ENCODE peak calls at places on chromosomes 12 and 14, in five cellular contexts. Y is psoas muscle; I is Panc1; P is CD8-positive, alpha-beta memory T cell; N is IMR-90. V is an unnamed sample. For H3K9me3, the result is how much of the 10 kb centered on the place peaks cover.

GRCh38 chr12:31250179-31250578 is 75.8 kb downstream of the SINHCAF start:
- DNase-seq in Y (no peak), N (no peak), I (no peak), P (no peak), V (no peak)

GRCh38 chr14:54778618-54779017 is 124.0 kb downstream of the GCH1 start:
- DNase-seq in Y (no peak), I (no peak), P (no peak), N (no peak), V (no peak)

GRCh38 chr14:99995700-99996356 is 69.4 kb upstream of the EVL start:
- DNase-seq in I (peak), Y (no peak), N (peak), P (peak), V (peak)

GRCh38 chr14:20626274-20626673 is 15.2 kb downstream of the OR6S1 start:
- DNase-seq in N (no peak), Y (no peak), P (peak), I (no peak), V (no peak)

GRCh38 chr14:69713976-69714716 is 52.8 kb upstream of the SRSF5 start:
- DNase-seq in I (no peak), Y (no peak), P (no peak), N (no peak), V (no peak)

GRCh38 chr14:47044841-47045240 is 393.3 kb upstream of the RPL10L start:
- DNase-seq in N (no peak), P (no peak), I (no peak), Y (no peak), V (no peak)

GRCh38 chr12:89070603-89071002 is 281.7 kb downstream of the DUSP6 start:
- DNase-seq in P (no peak), I (no peak), Y (no peak), N (no peak), V (no peak)

GRCh38 chr14:71070169-71070568 is 162.9 kb downstream of the PCNX1 start:
- DNase-seq in N (peak), Y (no peak), I (no peak), P (no peak), V (no peak)

GRCh38 chr12:103841690-103842584 is 903 bp upstream of the NT5DC3 start:
- DNase-seq in I (peak), P (peak), N (peak), Y (peak), V (peak)

GRCh38 chr14:68216072-68216471 is 396.5 kb downstream of the RAD51B start:
- DNase-seq in N (no peak), Y (no peak), I (no peak), P (no peak), V (no peak)

GRCh38 chr12:91562476-91562875 is 379.9 kb upstream of the DCN start:
- DNase-seq in I (no peak), Y (no peak), P (no peak), N (peak), V (no peak)

GRCh38 chr12:34395056-34396005 is 373.0 kb downstream of the ALG10 start:
- DNase-seq in I (no peak), N (no peak), P (no peak), Y (peak), V (peak)
- H3K9me3 ChIP-seq in I (under half), N (half or more), P (under half), Y (under half), V (under half)

DNA sequence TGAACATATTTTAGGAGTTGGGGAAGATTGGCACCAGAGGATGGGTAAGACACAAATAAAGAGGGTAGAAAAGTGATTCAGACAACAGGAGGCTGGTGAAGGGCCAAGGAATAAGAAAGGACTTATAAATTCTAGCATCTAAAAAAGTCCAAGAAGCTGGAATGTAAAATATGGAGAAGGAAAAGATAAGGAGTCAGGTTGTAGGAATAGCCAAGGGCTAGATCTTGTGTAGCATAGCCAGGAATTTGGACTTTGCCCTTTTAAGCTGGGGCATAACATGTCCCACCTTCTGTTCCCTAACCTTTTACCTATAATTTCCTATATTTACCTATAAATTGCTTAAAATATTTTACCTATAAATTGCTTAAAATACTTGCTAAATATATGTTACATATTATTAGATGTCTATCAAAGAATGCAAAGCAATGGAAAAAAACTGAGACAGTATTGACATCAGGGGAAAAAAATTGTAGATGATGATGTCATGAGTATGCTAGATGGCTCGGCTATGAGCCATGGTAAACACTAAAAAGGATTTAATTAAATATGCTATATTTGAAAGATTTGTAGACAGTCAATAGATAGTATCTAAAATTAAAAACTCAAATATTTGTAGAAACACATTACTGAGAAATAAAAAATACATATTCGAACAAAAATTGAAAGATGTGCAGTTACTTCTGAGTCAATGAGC is 99.7 kb upstream of the PLEKHG7 start:
- DNase-seq in N (peak), P (no peak), Y (no peak), I (no peak), V (no peak)
- H3K9me3 ChIP-seq in N (under half), P (under half), Y (under half), I (under half), V (under half)

GRCh38 chr14:85332401-85332800 is 197.5 kb upstream of the FLRT2 start:
- DNase-seq in N (no peak), P (no peak), I (no peak), Y (no peak), V (no peak)
- H3K9me3 ChIP-seq in N (under half), P (under half), I (under half), Y (under half), V (under half)

DNA sequence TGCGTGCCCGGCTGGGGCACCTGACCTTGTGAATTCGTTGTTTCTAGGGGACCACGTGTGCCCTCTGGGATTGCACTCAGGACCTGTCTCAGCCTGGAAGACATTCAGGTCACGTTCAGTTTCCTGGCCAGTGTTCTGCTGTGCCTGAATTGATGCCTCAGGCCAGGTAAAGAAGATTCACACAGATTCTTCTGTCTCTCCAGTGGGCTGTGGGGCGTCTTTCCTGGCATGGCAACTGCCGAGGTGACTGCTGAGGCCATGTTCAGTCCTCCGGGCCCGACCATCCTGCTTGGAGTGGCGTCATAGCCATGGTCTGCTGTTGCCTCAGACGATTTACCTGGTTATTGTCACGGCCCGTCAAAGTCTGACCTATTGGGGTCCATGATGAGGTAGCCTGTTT is 13.5 kb downstream of the ZNF605 start:
- DNase-seq in P (no peak), I (no peak), Y (no peak), N (no peak), V (no peak)
- H3K9me3 ChIP-seq in P (under half), I (under half), Y (half or more), N (half or more), V (under half)

DNA sequence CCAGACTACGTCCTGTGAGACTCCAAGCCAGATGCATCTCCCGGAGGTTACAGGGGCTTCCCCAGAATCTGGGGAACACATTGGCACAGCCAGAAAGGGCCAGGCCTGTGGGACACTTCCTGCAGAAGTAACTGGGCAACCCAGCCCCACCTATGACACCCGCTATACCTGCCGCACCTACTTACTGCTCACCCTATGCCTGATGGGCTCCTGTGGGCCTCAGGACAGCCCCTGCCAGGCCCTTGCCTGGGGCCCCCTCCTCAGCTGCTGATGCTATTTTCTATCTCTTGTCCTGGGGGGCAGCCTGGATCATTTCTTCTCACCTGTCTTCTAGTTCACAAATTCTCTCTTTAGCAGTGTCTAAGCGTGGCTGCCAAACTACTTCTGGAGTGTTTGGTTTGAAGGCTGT is 28.7 kb downstream of the JAG2 start:
- DNase-seq in I (no peak), P (no peak), N (no peak), Y (no peak), V (peak)
- H3K9me3 ChIP-seq in I (under half), P (under half), N (under half), Y (under half), V (under half)